ENCODE peak calls at places on chromosomes 2 and 18, in five cellular contexts. V is breast epithelium; U is Caki2; S is midbrain; W is activated CD8-positive, alpha-beta T cell treated with anti-CD3 and anti-CD28 coated beads for 36 hours. Z is an unnamed sample.

GRCh38 chr2:86223098-86223681 is 23.9 kb downstream of the MRPL35 start:
- DNase-seq in V (no peak), S (peak; percentile 65), W (no peak), U (no peak), Z (peak; percentile 62)

GRCh38 chr2:120231974-120232635 is 8.9 kb upstream of the TMEM185B start:
- DNase-seq in U (no peak), V (peak; percentile 32), W (peak; percentile 85), S (peak; percentile 18), Z (no peak)

GRCh38 chr2:234212534-234212933 is 162.0 kb downstream of the SPP2 start:
- DNase-seq in V (no peak), S (no peak), W (no peak), U (no peak), Z (no peak)

GRCh38 chr18:6132751-6133368 is 237.5 kb upstream of the TMEM200C start:
- DNase-seq in V (no peak), U (no peak), W (no peak), S (no peak), Z (no peak)

GRCh38 chr2:196725882-196726281 is 73.6 kb downstream of the GTF3C3 start:
- DNase-seq in W (no peak), U (no peak), S (no peak), V (no peak), Z (no peak)

GRCh38 chr2:171811229-171811628 is 82.8 kb downstream of the SLC25A12 start:
- DNase-seq in S (no peak), W (no peak), V (no peak), U (peak; percentile 31), Z (peak; percentile 62)

GRCh38 chr18:8982416-8983183 is 119.9 kb upstream of the NDUFV2 start:
- DNase-seq in U (peak; percentile 71), V (peak; percentile 31), S (peak; percentile 35), W (peak; percentile 52), Z (peak; percentile 80)

GRCh38 chr2:8043295-8043694 is 638.6 kb upstream of the ID2 start:
- DNase-seq in W (no peak), U (no peak), S (no peak), V (no peak), Z (no peak)

GRCh38 chr2:169462896-169463695 is 16.2 kb upstream of the BBS5 start:
- DNase-seq in V (no peak), W (no peak), U (no peak), S (no peak), Z (peak; percentile 86)

GRCh38 chr18:74896390-74896991 is 298.8 kb downstream of the ZNF407 start:
- DNase-seq in W (peak; percentile 53), V (peak; percentile 41), U (peak; percentile 42), S (peak; percentile 23), Z (no peak)

GRCh38 chr2:200476836-200477235 is 33.0 kb downstream of the KCTD18 start:
- DNase-seq in U (no peak), S (no peak), W (no peak), V (no peak), Z (no peak)

GRCh38 chr18:23822590-23823385 is 133.5 kb downstream of the LAMA3 start:
- DNase-seq in V (no peak), U (peak; percentile 79), S (no peak), W (no peak), Z (no peak)

GRCh38 chr2:119460076-119460475 is 28.4 kb downstream of the TMEM37 start:
- DNase-seq in V (no peak), W (no peak), U (no peak), S (no peak), Z (no peak)

GRCh38 chr2:184611221-184612085 is 13.1 kb downstream of the ZNF804A start:
- DNase-seq in V (no peak), W (no peak), U (no peak), S (peak; percentile 5), Z (peak; percentile 49)

GRCh38 chr18:10401930-10402329 is 52.5 kb upstream of the APCDD1 start:
- DNase-seq in V (no peak), S (peak; percentile 34), W (no peak), U (no peak), Z (no peak)

GRCh38 chr18:22336406-22336805 is 81.3 kb downstream of the CTAGE1 start:
- DNase-seq in W (no peak), V (no peak), S (no peak), U (no peak), Z (no peak)

Z was measured in foreskin fibroblast.